ENCODE peak calls at places on chromosomes 3 and 15, in six cellular contexts. D, S, Y, Q, G and N are unnamed samples.

GRCh38 chr3:11956781-11957180 is 47.4 kb upstream of the SYN2 start:
- DNase-seq in G (no peak), D (no peak), S (no peak), Q (no peak), Y (no peak), N (no peak)

GRCh38 chr3:105967117-105967516 is 98.3 kb upstream of the CBLB start:
- DNase-seq in Y (no peak), S (peak), G (no peak), Q (no peak), D (no peak), N (peak)

GRCh38 chr3:50297384-50297775 is 1.8 kb downstream of the HYAL3 start:
- DNase-seq in D (no peak), G (no peak), Y (no peak), Q (no peak), S (no peak), N (no peak)

GRCh38 chr3:17645074-17645698 is 97.2 kb downstream of the TBC1D5 start:
- DNase-seq in D (peak), G (no peak), S (peak), Q (no peak), Y (no peak), N (no peak)

GRCh38 chr3:183443395-183444132 is 15.1 kb upstream of the MCF2L2 start:
- DNase-seq in G (no peak), Q (no peak), Y (no peak), S (no peak), D (no peak), N (no peak)

GRCh38 chr3:168933614-168934013 is 729.9 kb downstream of the MECOM start:
- DNase-seq in S (peak), Y (no peak), G (no peak), D (no peak), Q (no peak), N (peak)

GRCh38 chr3:43879166-43879565 is 188.4 kb downstream of the ABHD5 start:
- DNase-seq in Q (no peak), G (no peak), D (peak), Y (no peak), S (no peak), N (no peak)

GRCh38 chr3:71579934-71580318 is 3.6 kb downstream of the FOXP1 start:
- DNase-seq in Y (no peak), Q (no peak), D (peak), S (peak), G (no peak), N (no peak)

GRCh38 chr3:103794656-103795055 is 1359.8 kb downstream of the ZPLD1 start:
- DNase-seq in Y (no peak), G (no peak), S (no peak), D (peak), Q (no peak), N (no peak)

GRCh38 chr3:111035316-111035715 is 36.3 kb upstream of the NECTIN3 start:
- DNase-seq in G (no peak), S (no peak), Y (no peak), Q (no peak), D (no peak), N (no peak)

GRCh38 chr3:48564022-48564421 is 441 bp upstream of the UCN2 start:
- DNase-seq in Q (no peak), G (peak), S (peak), D (no peak), Y (peak), N (peak)

GRCh38 chr3:138849541-138849940 is 14.8 kb upstream of the PIK3CB start:
- DNase-seq in Q (no peak), G (no peak), D (no peak), S (no peak), Y (no peak), N (no peak)

GRCh38 chr3:80285370-80285769 is 517.6 kb upstream of the ROBO1 start:
- DNase-seq in Q (no peak), D (no peak), G (no peak), Y (no peak), S (peak), N (no peak)

GRCh38 chr15:75202251-75203016 is 752 bp downstream of the C15orf39 start:
- DNase-seq in S (peak), D (peak), Y (peak), Q (no peak), G (peak), N (peak)

GRCh38 chr15:25619761-25620160 is 180.9 kb upstream of the UBE3A start:
- DNase-seq in D (no peak), G (no peak), S (no peak), Q (no peak), Y (no peak), N (no peak)

GRCh38 chr3:2098398-2099027 is at the start of gene CNTN4:
- DNase-seq in Q (no peak), D (no peak), G (peak), S (no peak), Y (no peak), N (no peak)

GRCh38 chr3:71725279-71725991 is at the start of gene EIF4E3:
- DNase-seq in S (no peak), Q (no peak), Y (no peak), G (no peak), D (no peak), N (no peak)

GRCh38 chr15:22786868-22787698 is 639 bp downstream of the NIPA1 start:
- DNase-seq in D (peak), Y (no peak), Q (no peak), S (no peak), G (no peak), N (no peak)

GRCh38 chr3:52272831-52273230 is 5.6 kb downstream of the WDR82 start:
- DNase-seq in G (no peak), D (no peak), Y (no peak), Q (no peak), S (no peak), N (no peak)

GRCh38 chr3:119681279-119681678 is 4.1 kb upstream of the COX17 start:
- DNase-seq in Y (no peak), S (no peak), D (peak), G (no peak), Q (no peak), N (no peak)

GRCh38 chr3:99911433-99911832 is 93.8 kb downstream of the CMSS1 start:
- DNase-seq in G (no peak), Y (no peak), S (no peak), Q (no peak), D (no peak), N (no peak)

GRCh38 chr15:92936138-92936537 is 36.0 kb downstream of the CHD2 start:
- DNase-seq in Q (no peak), S (no peak), D (no peak), G (no peak), Y (no peak), N (no peak)

GRCh38 chr15:42491540-42492225 is 742 bp upstream of the ZNF106 start:
- DNase-seq in G (no peak), D (no peak), Q (no peak), Y (no peak), S (peak), N (no peak)

GRCh38 chr15:62895139-62895866 is 147.2 kb upstream of the TPM1 start:
- DNase-seq in D (no peak), G (no peak), Y (no peak), S (peak), Q (no peak), N (no peak)

GRCh38 chr15:70853270-70853854 is 595 bp downstream of the LARP6 start:
- DNase-seq in Q (no peak), D (no peak), G (peak), S (peak), Y (no peak), N (no peak)

GRCh38 chr3:126523745-126524428 is at the start of gene CHST13:
- DNase-seq in Q (no peak), D (no peak), S (no peak), Y (no peak), G (no peak), N (no peak)

GRCh38 chr3:126300761-126301481 is 56.3 kb downstream of the KLF15 start:
- DNase-seq in D (no peak), S (no peak), Q (peak), G (peak), Y (no peak), N (no peak)

GRCh38 chr3:45612918-45613602 is 18.5 kb downstream of the LIMD1 start:
- DNase-seq in D (peak), G (no peak), Y (no peak), Q (no peak), S (no peak), N (no peak)

GRCh38 chr3:148924572-148924971 is 59.5 kb downstream of the CPA3 start:
- DNase-seq in Y (no peak), G (no peak), S (no peak), D (no peak), Q (no peak), N (no peak)

GRCh38 chr15:71049706-71050422 is 65.4 kb upstream of the THSD4 start:
- DNase-seq in D (no peak), Q (no peak), G (no peak), S (no peak), Y (no peak), N (no peak)

DNA sequence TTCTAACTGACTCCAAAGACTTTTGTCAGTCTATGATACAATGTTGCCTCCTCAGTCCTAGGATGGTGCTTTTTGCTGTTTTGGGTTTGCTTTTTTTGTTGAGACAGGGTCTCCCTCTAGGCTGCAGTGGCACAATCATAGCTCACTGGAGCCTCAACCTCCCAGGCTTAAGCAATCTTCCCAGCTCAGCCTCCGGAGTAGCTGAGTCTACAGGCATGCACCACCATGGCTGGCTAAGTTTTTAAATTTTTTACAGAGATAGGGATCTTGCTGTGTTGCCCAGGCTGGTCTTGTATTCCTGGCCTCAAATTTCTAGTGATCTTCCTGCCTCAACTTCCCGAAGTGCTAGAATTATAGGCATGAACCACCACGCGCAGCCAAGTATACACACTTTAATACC is 22.5 kb downstream of the RUBCN start:
- DNase-seq in Y (no peak), G (no peak), D (no peak), S (no peak), Q (no peak), N (no peak)
- H3K4me3 ChIP-seq in Y (no peak), G (no peak), D (no peak), S (no peak), Q (no peak), N (no peak)

DNA sequence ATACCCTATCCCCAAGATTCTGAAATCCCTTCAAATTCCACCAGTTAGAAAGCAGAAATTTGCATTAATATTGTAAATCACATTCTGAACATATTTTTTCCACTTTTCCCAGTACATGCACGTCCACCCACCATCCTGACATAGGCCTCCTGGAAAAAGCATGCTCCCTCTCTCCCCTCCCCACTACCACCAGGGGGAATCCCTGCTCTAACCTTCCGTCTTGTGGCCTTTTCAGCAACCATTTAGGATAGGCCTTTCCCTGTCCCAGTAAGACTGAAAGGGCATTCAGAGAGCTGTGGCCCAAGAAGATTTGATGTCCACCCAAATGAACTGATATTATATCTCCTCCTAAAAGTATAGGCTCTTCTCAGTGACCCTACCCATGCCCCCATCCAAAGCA is 182.1 kb downstream of the ARRDC4 start:
- DNase-seq in S (no peak), D (no peak), Q (no peak), G (no peak), Y (no peak), N (no peak)
- TF ChIP-seq CTCF in S (peak), D (peak), Q (no peak), G (no peak), Y (no peak), N (no peak)

DNA sequence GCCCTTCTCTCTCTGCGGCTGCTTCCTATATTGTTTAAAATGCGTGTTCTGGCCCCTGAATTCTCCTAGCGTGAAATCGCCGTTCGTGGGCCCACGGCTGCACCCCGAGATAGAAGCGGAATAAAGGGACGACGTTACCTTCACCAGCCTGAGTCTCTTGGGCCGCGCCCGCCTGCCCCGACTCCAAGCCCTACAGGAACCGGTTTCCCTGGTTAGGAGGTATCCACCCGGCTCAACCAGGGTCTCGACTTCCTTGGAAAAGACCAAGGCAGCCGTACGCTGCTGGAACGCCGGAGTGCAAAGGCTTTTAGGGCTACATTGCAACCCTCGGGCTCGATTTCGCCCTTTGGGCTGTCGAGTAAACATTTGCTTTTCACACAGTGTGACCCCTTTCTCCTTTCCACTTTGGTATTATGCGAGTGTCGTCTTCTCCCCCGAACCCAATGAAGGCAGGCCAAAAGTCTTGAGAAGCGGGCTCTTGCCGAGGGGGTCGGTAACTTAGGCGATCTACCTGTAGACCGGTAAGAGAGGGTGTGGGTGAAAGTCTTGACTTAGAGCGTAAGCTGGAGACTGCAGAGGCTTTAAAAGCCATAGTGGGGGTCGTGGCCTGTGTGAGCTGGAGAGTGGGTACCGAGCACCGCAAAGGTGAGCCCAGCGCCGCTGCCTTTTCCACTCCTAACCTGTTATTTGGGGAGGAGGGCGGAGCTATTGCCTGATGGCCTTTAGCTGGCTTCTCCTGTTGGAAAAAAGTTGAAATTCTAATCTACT is 2.0 kb downstream of the TRIM71 start:
- DNase-seq in Q (no peak), S (no peak), Y (no peak), D (no peak), G (no peak), N (no peak)
- H3K4me3 ChIP-seq in Q (peak), S (no peak), Y (no peak), D (no peak), G (no peak), N (no peak)

GRCh38 chr3:15629860-15630597 is 28.5 kb downstream of the BTD start:
- DNase-seq in D (peak), Y (peak), G (peak), Q (no peak), S (peak), N (peak)
- TF ChIP-seq CTCF in D (peak), Y (peak), G (peak), Q (peak), S (peak), N (peak)

GRCh38 chr3:154252759-154253638 is 71.3 kb downstream of the DHX36 start:
- DNase-seq in Q (peak), G (peak), D (peak), Y (peak), S (peak), N (peak)
- H3K4me3 ChIP-seq in Q (no peak), G (no peak), D (no peak), Y (no peak), S (no peak), N (no peak)

GRCh38 chr15:77632760-77633133 is at the start of gene LINGO1:
- DNase-seq in Q (no peak), G (no peak), Y (no peak), D (no peak), S (no peak), N (no peak)

GRCh38 chr15:77630064-77630463 is 2.6 kb downstream of the LINGO1 start:
- DNase-seq in Y (no peak), D (no peak), G (no peak), S (no peak), Q (no peak), N (no peak)

GRCh38 chr15:77629070-77630030 is 3.4 kb downstream of the LINGO1 start:
- DNase-seq in Y (no peak), S (no peak), G (no peak), Q (no peak), D (no peak), N (no peak)

GRCh38 chr15:77631790-77632551 is 741 bp downstream of the LINGO1 start:
- DNase-seq in Q (no peak), Y (no peak), G (no peak), S (no peak), D (no peak), N (no peak)

DNA sequence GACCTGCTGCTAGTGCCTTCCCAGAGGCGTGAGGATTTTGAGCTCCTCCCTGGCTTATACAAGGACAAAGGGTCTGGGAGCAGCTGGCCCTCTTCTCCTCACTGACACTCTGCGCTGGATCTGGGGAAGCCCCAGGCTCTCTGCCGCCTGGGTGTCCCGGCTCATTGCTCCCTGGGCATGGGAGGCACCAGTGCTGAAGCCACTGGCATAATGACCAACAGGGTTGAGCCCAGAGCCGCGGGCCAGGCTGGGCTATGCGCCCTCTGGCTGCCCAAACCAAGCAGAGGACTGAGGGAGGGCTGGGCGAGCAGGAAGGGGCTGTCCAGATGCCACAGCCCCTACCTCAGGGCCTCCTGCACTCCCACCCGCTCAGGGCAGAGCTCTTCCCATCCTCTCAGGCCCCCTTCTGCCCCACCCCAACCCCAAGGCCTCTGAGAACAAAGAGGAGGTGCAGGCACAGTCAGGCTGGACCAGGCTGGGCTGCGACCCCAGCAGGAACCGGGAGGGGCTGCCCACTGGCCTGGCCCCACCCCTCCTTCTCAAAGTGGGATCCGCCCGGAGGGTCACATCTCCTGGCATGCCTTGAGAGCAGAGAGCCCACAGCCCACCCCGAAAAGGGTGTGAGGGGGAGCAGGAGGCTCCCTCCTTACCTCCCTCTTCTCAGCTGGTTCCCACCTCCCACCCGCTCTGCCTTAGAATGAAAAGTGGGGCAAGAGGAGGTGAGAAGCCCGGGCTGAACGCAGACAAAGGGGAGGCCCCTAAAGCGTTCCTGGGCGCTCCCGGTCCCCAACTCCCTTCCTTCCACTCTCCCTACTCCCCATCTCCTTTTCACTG is 1.5 kb downstream of the LINGO1 start:
- DNase-seq in G (no peak), S (no peak), D (no peak), Q (no peak), Y (no peak), N (no peak)
- TF ChIP-seq CTCF in G (no peak), S (peak), D (no peak), Q (peak), Y (no peak), N (no peak)